ENCODE peak calls at places on chromosomes 7 and 10, in four cellular contexts. One of them, this sample, is unnamed.

GRCh38 chr10:129079705-129080104 is 387.3 kb upstream of the MGMT start:
- DNase-seq in activated naive CD4-positive, alpha-beta T cell treated with Interleukin-2 at 50 U/mL for 16 hours: no peak
- DNase-seq in hypothalamus: peak; percentile 37
- DNase-seq in LoVo: no peak
- DNase-seq in this sample: no peak

GRCh38 chr10:102226542-102226870 is 407 bp downstream of the ELOVL3 start:
- DNase-seq in hypothalamus: no peak
- DNase-seq in activated naive CD4-positive, alpha-beta T cell treated with Interleukin-2 at 50 U/mL for 16 hours: no peak
- DNase-seq in LoVo: no peak
- DNase-seq in this sample: no peak

GRCh38 chr10:87775766-87776165 is 42.3 kb downstream of the ATAD1 start:
- DNase-seq in LoVo: no peak
- DNase-seq in activated naive CD4-positive, alpha-beta T cell treated with Interleukin-2 at 50 U/mL for 16 hours: no peak
- DNase-seq in hypothalamus: no peak
- DNase-seq in this sample: no peak

GRCh38 chr7:22944506-22944905 is 69.4 kb downstream of the HYCC1 start:
- DNase-seq in hypothalamus: no peak
- DNase-seq in activated naive CD4-positive, alpha-beta T cell treated with Interleukin-2 at 50 U/mL for 16 hours: no peak
- DNase-seq in LoVo: no peak
- DNase-seq in this sample: no peak

GRCh38 chr10:88337134-88337533 is 246.0 kb downstream of the RNLS start:
- DNase-seq in LoVo: no peak
- DNase-seq in activated naive CD4-positive, alpha-beta T cell treated with Interleukin-2 at 50 U/mL for 16 hours: no peak
- DNase-seq in hypothalamus: no peak
- DNase-seq in this sample: no peak

GRCh38 chr7:18866359-18867036 is 250.9 kb downstream of the TWIST1 start:
- DNase-seq in hypothalamus: no peak
- DNase-seq in LoVo: no peak
- DNase-seq in activated naive CD4-positive, alpha-beta T cell treated with Interleukin-2 at 50 U/mL for 16 hours: no peak
- DNase-seq in this sample: peak; percentile 28

GRCh38 chr7:96887426-96887825 is 117.9 kb upstream of the DLX6 start:
- DNase-seq in LoVo: no peak
- DNase-seq in activated naive CD4-positive, alpha-beta T cell treated with Interleukin-2 at 50 U/mL for 16 hours: no peak
- DNase-seq in hypothalamus: no peak
- DNase-seq in this sample: no peak

GRCh38 chr7:132932321-132933075 is 149.4 kb downstream of the CHCHD3 start:
- DNase-seq in LoVo: no peak
- DNase-seq in activated naive CD4-positive, alpha-beta T cell treated with Interleukin-2 at 50 U/mL for 16 hours: no peak
- DNase-seq in hypothalamus: no peak
- DNase-seq in this sample: no peak

GRCh38 chr10:125802131-125802530 is 20.9 kb downstream of the UROS start:
- DNase-seq in hypothalamus: no peak
- DNase-seq in LoVo: no peak
- DNase-seq in activated naive CD4-positive, alpha-beta T cell treated with Interleukin-2 at 50 U/mL for 16 hours: no peak
- DNase-seq in this sample: no peak

GRCh38 chr7:15341811-15342210 is 220.0 kb downstream of the AGMO start:
- DNase-seq in activated naive CD4-positive, alpha-beta T cell treated with Interleukin-2 at 50 U/mL for 16 hours: no peak
- DNase-seq in LoVo: no peak
- DNase-seq in hypothalamus: no peak
- DNase-seq in this sample: no peak

GRCh38 chr7:2729043-2729892 is 41.3 kb downstream of the AMZ1 start:
- DNase-seq in LoVo: no peak
- DNase-seq in activated naive CD4-positive, alpha-beta T cell treated with Interleukin-2 at 50 U/mL for 16 hours: no peak
- DNase-seq in hypothalamus: peak; percentile 42
- DNase-seq in this sample: no peak

GRCh38 chr7:25031007-25031406 is 51.0 kb upstream of the OSBPL3 start:
- DNase-seq in activated naive CD4-positive, alpha-beta T cell treated with Interleukin-2 at 50 U/mL for 16 hours: no peak
- DNase-seq in hypothalamus: no peak
- DNase-seq in LoVo: no peak
- DNase-seq in this sample: peak; percentile 51

GRCh38 chr7:91940171-91940570 is 491 bp upstream of the AKAP9 start:
- DNase-seq in hypothalamus: no peak
- DNase-seq in activated naive CD4-positive, alpha-beta T cell treated with Interleukin-2 at 50 U/mL for 16 hours: peak; percentile 23
- DNase-seq in LoVo: peak; percentile 49
- DNase-seq in this sample: peak; percentile 48

GRCh38 chr10:22251751-22252285 is 34.0 kb upstream of the EBLN1 start:
- DNase-seq in hypothalamus: peak; percentile 38
- DNase-seq in activated naive CD4-positive, alpha-beta T cell treated with Interleukin-2 at 50 U/mL for 16 hours: peak; percentile 78
- DNase-seq in LoVo: no peak
- DNase-seq in this sample: peak; percentile 79

GRCh38 chr7:149742075-149742701 is 31.2 kb downstream of the ZNF467 start:
- DNase-seq in LoVo: peak; percentile 75
- DNase-seq in hypothalamus: peak; percentile 68
- DNase-seq in activated naive CD4-positive, alpha-beta T cell treated with Interleukin-2 at 50 U/mL for 16 hours: peak; percentile 65
- DNase-seq in this sample: peak; percentile 83

GRCh38 chr7:128381161-128381821 is 19.8 kb upstream of the PRRT4 start:
- DNase-seq in hypothalamus: no peak
- DNase-seq in activated naive CD4-positive, alpha-beta T cell treated with Interleukin-2 at 50 U/mL for 16 hours: peak; percentile 35
- DNase-seq in LoVo: no peak
- DNase-seq in this sample: no peak

GRCh38 chr7:77327932-77328628 is 88.1 kb downstream of the GSAP start:
- DNase-seq in hypothalamus: no peak
- DNase-seq in LoVo: no peak
- DNase-seq in activated naive CD4-positive, alpha-beta T cell treated with Interleukin-2 at 50 U/mL for 16 hours: peak; percentile 6
- DNase-seq in this sample: no peak

GRCh38 chr10:62230344-62231138 is 38.1 kb downstream of the RTKN2 start:
- DNase-seq in hypothalamus: no peak
- DNase-seq in activated naive CD4-positive, alpha-beta T cell treated with Interleukin-2 at 50 U/mL for 16 hours: no peak
- DNase-seq in LoVo: no peak
- DNase-seq in this sample: no peak

GRCh38 chr7:112571852-112572607 is 91.2 kb downstream of the LSMEM1 start:
- DNase-seq in activated naive CD4-positive, alpha-beta T cell treated with Interleukin-2 at 50 U/mL for 16 hours: no peak
- DNase-seq in LoVo: no peak
- DNase-seq in hypothalamus: no peak
- DNase-seq in this sample: no peak

GRCh38 chr7:142940968-142941535 is 1.8 kb downstream of the LLCFC1 start:
- DNase-seq in activated naive CD4-positive, alpha-beta T cell treated with Interleukin-2 at 50 U/mL for 16 hours: no peak
- DNase-seq in hypothalamus: no peak
- DNase-seq in LoVo: no peak
- DNase-seq in this sample: no peak

GRCh38 chr10:77974396-77975074 is 48.0 kb upstream of the DLG5 start:
- DNase-seq in activated naive CD4-positive, alpha-beta T cell treated with Interleukin-2 at 50 U/mL for 16 hours: no peak
- DNase-seq in LoVo: no peak
- DNase-seq in hypothalamus: no peak
- DNase-seq in this sample: no peak

GRCh38 chr10:11712761-11713160 is 29.4 kb upstream of the ECHDC3 start:
- DNase-seq in activated naive CD4-positive, alpha-beta T cell treated with Interleukin-2 at 50 U/mL for 16 hours: no peak
- DNase-seq in hypothalamus: no peak
- DNase-seq in LoVo: no peak
- DNase-seq in this sample: no peak

GRCh38 chr7:124113040-124113439 is 80.2 kb upstream of the TMEM229A start:
- DNase-seq in activated naive CD4-positive, alpha-beta T cell treated with Interleukin-2 at 50 U/mL for 16 hours: no peak
- DNase-seq in hypothalamus: no peak
- DNase-seq in LoVo: no peak
- DNase-seq in this sample: no peak

GRCh38 chr7:148697256-148697841 is 1.4 kb upstream of the CUL1 start:
- DNase-seq in LoVo: no peak
- DNase-seq in activated naive CD4-positive, alpha-beta T cell treated with Interleukin-2 at 50 U/mL for 16 hours: peak; percentile 69
- DNase-seq in hypothalamus: no peak
- DNase-seq in this sample: peak; percentile 24

GRCh38 chr10:100327007-100327700 is 2.9 kb downstream of the PKD2L1 start:
- DNase-seq in LoVo: no peak
- DNase-seq in activated naive CD4-positive, alpha-beta T cell treated with Interleukin-2 at 50 U/mL for 16 hours: no peak
- DNase-seq in hypothalamus: no peak
- DNase-seq in this sample: peak; percentile 85

GRCh38 chr7:13797545-13797944 is 191.9 kb downstream of the ETV1 start:
- DNase-seq in hypothalamus: no peak
- DNase-seq in activated naive CD4-positive, alpha-beta T cell treated with Interleukin-2 at 50 U/mL for 16 hours: no peak
- DNase-seq in LoVo: no peak
- DNase-seq in this sample: no peak

GRCh38 chr7:47415289-47416212 is 166.4 kb downstream of the TNS3 start:
- DNase-seq in hypothalamus: no peak
- DNase-seq in activated naive CD4-positive, alpha-beta T cell treated with Interleukin-2 at 50 U/mL for 16 hours: no peak
- DNase-seq in LoVo: no peak
- DNase-seq in this sample: no peak

GRCh38 chr10:77989081-77989724 is 40.1 kb downstream of the POLR3A start:
- DNase-seq in LoVo: no peak
- DNase-seq in hypothalamus: no peak
- DNase-seq in activated naive CD4-positive, alpha-beta T cell treated with Interleukin-2 at 50 U/mL for 16 hours: no peak
- DNase-seq in this sample: no peak

GRCh38 chr7:129925416-129926002 is 27.3 kb downstream of the UBE2H start:
- DNase-seq in hypothalamus: no peak
- DNase-seq in activated naive CD4-positive, alpha-beta T cell treated with Interleukin-2 at 50 U/mL for 16 hours: no peak
- DNase-seq in LoVo: no peak
- DNase-seq in this sample: no peak

GRCh38 chr7:72101444-72101843 is 310.7 kb downstream of the CALN1 start:
- DNase-seq in LoVo: no peak
- DNase-seq in hypothalamus: no peak
- DNase-seq in activated naive CD4-positive, alpha-beta T cell treated with Interleukin-2 at 50 U/mL for 16 hours: no peak
- DNase-seq in this sample: no peak

GRCh38 chr10:92290076-92290836 is 622 bp downstream of the CPEB3 start:
- DNase-seq in hypothalamus: peak; percentile 15
- DNase-seq in LoVo: peak; percentile 26
- DNase-seq in activated naive CD4-positive, alpha-beta T cell treated with Interleukin-2 at 50 U/mL for 16 hours: peak; percentile 46
- DNase-seq in this sample: peak; percentile 52

GRCh38 chr7:38629621-38630020 is 1.6 kb downstream of the AMPH start:
- DNase-seq in activated naive CD4-positive, alpha-beta T cell treated with Interleukin-2 at 50 U/mL for 16 hours: no peak
- DNase-seq in hypothalamus: no peak
- DNase-seq in LoVo: no peak
- DNase-seq in this sample: no peak

GRCh38 chr7:32316831-32317230 is 173.3 kb downstream of the LSM5 start:
- DNase-seq in hypothalamus: no peak
- DNase-seq in activated naive CD4-positive, alpha-beta T cell treated with Interleukin-2 at 50 U/mL for 16 hours: no peak
- DNase-seq in LoVo: no peak
- DNase-seq in this sample: no peak

GRCh38 chr7:139576179-139576973 is 52.9 kb downstream of the CLEC2L start:
- DNase-seq in activated naive CD4-positive, alpha-beta T cell treated with Interleukin-2 at 50 U/mL for 16 hours: no peak
- DNase-seq in hypothalamus: no peak
- DNase-seq in LoVo: no peak
- DNase-seq in this sample: no peak

GRCh38 chr10:119817991-119818888 is 54.4 kb downstream of the MCMBP start:
- DNase-seq in hypothalamus: peak; percentile 53
- DNase-seq in LoVo: no peak
- DNase-seq in activated naive CD4-positive, alpha-beta T cell treated with Interleukin-2 at 50 U/mL for 16 hours: no peak
- DNase-seq in this sample: peak; percentile 44

GRCh38 chr7:149154021-149154420 is 6.8 kb downstream of the ZNF398 start:
- DNase-seq in LoVo: no peak
- DNase-seq in activated naive CD4-positive, alpha-beta T cell treated with Interleukin-2 at 50 U/mL for 16 hours: no peak
- DNase-seq in hypothalamus: no peak
- DNase-seq in this sample: no peak

GRCh38 chr10:60769406-60769805 is 8.9 kb upstream of the CDK1 start:
- DNase-seq in hypothalamus: no peak
- DNase-seq in activated naive CD4-positive, alpha-beta T cell treated with Interleukin-2 at 50 U/mL for 16 hours: no peak
- DNase-seq in LoVo: no peak
- DNase-seq in this sample: no peak

GRCh38 chr7:111075498-111075897 is 15.4 kb upstream of the LRRN3 start:
- DNase-seq in hypothalamus: no peak
- DNase-seq in LoVo: no peak
- DNase-seq in activated naive CD4-positive, alpha-beta T cell treated with Interleukin-2 at 50 U/mL for 16 hours: no peak
- DNase-seq in this sample: no peak

This sample was measured in GM20000.